ENCODE peak calls at places on chromosomes 5 and 9, in four cellular contexts. O, Z, D and I are unnamed samples. For H3K4me1, the result is how much of the 10 kb centered on the place peaks cover.

GRCh38 chr5:109326864-109327263 is 82.9 kb downstream of the PJA2 start:
- DNase-seq in O (no peak), Z (no peak), D (no peak), I (no peak)

GRCh38 chr5:157020508-157021213 is 38.3 kb downstream of the HAVCR1 start:
- DNase-seq in Z (no peak), D (no peak), O (no peak), I (no peak)

GRCh38 chr5:58357121-58357520 is 102.8 kb downstream of the PLK2 start:
- DNase-seq in O (no peak), Z (no peak), D (no peak), I (no peak)

GRCh38 chr5:112238473-112238872 is 180.6 kb downstream of the EPB41L4A start:
- DNase-seq in Z (no peak), D (no peak), O (no peak), I (no peak)

GRCh38 chr5:26889810-26890209 is 148.6 kb downstream of the CDH9 start:
- DNase-seq in Z (no peak), O (no peak), D (no peak), I (no peak)

GRCh38 chr5:43165323-43165722 is 26.7 kb upstream of the NIM1K start:
- DNase-seq in Z (no peak), O (no peak), D (no peak), I (no peak)

GRCh38 chr9:15401266-15401665 is 21.4 kb upstream of the SNAPC3 start:
- DNase-seq in D (no peak), Z (no peak), O (no peak), I (no peak)

GRCh38 chr5:140037012-140037411 is 6.1 kb downstream of the NRG2 start:
- DNase-seq in Z (no peak), O (no peak), D (no peak), I (no peak)

GRCh38 chr9:4828776-4829175 is 36.0 kb downstream of the RCL1 start:
- DNase-seq in D (no peak), O (peak), Z (no peak), I (no peak)

GRCh38 chr5:2848634-2849033 is 97.2 kb upstream of the IRX2 start:
- DNase-seq in Z (no peak), D (no peak), O (no peak), I (no peak)

GRCh38 chr9:16625106-16625505 is 245.4 kb downstream of the BNC2 start:
- DNase-seq in Z (no peak), O (no peak), D (no peak), I (no peak)
- H3K4me1 ChIP-seq in Z (under half), O (under half), D (under half), I (under half)

DNA sequence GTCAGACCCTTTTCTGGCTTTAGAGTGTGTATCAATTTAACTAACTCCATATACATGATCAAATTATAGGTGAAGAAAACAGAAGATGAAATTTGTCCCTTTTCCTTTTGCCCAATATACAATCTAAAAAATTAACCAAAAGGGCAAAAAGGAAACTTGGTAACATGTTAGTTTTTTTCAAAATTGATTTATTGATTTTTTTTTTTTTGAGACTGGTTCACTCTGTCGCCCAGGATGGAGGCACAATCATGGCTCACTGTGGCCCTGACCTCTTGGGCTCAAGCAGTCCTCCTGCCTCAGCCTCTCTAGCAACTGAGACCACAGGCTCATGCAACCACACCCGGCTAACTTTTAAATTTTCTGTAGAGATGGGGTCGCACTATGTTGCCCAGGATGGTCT is 169.3 kb upstream of the SPRY4 start:
- DNase-seq in O (no peak), D (no peak), Z (no peak), I (no peak)
- H3K4me1 ChIP-seq in O (under half), D (under half), Z (under half), I (under half)

DNA sequence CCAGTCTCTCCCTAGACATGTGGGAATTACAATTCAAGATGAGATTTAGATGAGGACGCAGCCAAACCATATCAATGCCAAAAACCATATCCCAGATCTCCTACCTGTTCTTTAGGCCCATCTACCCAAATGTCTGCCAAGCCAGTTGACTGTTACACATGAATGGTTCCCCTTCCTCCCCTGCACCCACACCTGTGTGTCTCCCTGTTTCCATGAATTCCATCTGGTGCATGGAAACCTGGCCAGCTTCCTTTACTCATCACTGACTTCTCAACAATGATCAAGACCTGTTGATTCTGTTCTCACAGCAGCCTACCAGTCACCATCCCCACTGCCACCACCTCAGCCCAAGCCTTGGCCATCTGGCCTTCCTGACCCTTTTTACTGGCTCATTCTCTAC is 222.7 kb downstream of the NR3C1 start:
- DNase-seq in Z (no peak), O (no peak), D (no peak), I (no peak)
- H3K4me1 ChIP-seq in Z (under half), O (under half), D (under half), I (under half)

GRCh38 chr9:69193685-69194032 is 19.6 kb downstream of the TJP2 start:
- DNase-seq in D (no peak), O (no peak), Z (no peak), I (no peak)

GRCh38 chr9:69192214-69192613 is 18.1 kb downstream of the TJP2 start:
- DNase-seq in O (no peak), Z (no peak), D (no peak), I (no peak)

GRCh38 chr9:69197687-69198086 is 23.6 kb downstream of the TJP2 start:
- DNase-seq in D (no peak), Z (no peak), O (no peak), I (no peak)

GRCh38 chr9:69195681-69196080 is 21.6 kb downstream of the TJP2 start:
- DNase-seq in O (no peak), Z (no peak), D (no peak), I (no peak)

GRCh38 chr9:69195019-69195418 is 20.9 kb downstream of the TJP2 start:
- DNase-seq in Z (no peak), D (no peak), O (no peak), I (no peak)
- H3K4me1 ChIP-seq in Z (under half), D (under half), O (under half), I (under half)

DNA sequence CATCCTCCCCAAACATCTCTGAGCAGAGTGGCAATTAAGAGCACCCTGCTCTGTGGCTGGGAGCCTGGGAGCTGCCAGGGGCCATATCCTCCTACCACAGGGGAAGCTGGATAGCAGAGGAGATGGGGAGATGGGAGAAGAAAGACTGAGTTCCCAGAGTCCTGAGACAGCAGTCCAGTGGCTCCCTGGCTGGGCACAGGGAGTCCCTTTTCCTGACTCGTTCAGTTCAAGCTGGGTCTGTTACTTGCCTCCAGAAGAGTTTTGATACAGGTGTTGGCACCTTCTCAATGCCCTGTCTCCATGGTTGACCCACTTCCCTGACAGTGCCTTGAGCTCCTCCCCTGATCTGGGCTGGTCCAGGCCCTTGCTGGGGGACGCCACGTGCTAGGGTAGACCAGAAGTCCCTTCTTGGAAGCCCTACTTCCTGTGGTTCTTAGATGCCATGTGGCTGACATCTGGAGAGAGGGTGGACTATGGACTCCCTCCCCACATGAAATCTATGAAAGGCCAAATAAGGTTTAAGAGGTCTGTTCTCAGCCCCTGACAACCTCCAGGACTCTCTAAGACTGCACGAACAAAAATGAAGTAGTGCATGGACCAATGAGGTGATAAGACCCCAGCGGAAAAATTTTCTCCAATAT is 166.2 kb downstream of the AUH start:
- DNase-seq in Z (no peak), O (peak), D (no peak), I (no peak)
- H3K4me1 ChIP-seq in Z (under half), O (half or more), D (under half), I (under half)

DNA sequence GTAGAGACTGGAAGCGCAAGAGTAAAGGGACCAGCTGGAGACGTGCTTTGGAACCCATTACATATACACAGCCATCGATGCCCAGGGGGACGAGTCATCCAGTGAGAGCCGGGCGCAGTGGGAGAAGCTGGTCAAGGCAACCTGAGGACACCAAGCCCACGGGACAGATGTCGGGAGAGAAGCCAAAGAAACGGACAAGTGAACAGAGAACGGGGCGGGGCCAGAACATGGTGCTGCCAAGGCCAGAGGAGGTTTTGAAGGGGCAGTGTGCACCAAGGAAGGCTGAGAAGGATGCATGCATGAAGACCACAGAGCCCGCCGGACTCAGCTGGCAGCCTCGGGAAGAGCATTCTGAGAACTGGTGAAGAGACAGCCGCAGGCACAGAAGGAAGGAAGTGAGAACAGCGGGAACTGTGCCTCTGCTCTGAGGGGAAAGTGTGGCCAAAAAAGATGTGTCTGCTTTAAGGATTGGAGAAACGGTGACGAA is 20.3 kb downstream of the CAMSAP1 start:
- DNase-seq in Z (no peak), O (no peak), D (no peak), I (no peak)
- H3K4me1 ChIP-seq in Z (under half), O (under half), D (under half), I (under half)

DNA sequence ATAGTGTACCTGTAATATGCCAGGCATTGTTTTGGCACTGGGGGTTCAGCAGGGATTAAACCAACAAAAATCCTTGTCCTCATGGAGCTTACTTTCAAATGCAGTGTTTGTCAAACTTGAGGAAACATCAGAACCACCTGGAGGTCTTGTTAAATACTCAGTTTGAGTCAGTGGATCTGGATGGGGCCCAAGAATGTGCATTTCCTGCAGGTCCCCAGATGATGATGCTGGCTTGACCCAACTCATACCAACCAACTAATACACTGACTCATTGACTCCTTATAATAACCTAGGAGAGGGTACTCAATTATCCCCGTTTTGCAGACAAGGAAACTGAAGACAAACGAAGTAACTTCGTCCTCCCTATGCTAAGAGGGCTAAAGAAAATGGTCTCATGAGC is 11.3 kb downstream of the WWC1 start:
- DNase-seq in O (no peak), Z (no peak), D (no peak), I (no peak)
- H3K4me1 ChIP-seq in O (half or more), Z (under half), D (under half), I (under half)

DNA sequence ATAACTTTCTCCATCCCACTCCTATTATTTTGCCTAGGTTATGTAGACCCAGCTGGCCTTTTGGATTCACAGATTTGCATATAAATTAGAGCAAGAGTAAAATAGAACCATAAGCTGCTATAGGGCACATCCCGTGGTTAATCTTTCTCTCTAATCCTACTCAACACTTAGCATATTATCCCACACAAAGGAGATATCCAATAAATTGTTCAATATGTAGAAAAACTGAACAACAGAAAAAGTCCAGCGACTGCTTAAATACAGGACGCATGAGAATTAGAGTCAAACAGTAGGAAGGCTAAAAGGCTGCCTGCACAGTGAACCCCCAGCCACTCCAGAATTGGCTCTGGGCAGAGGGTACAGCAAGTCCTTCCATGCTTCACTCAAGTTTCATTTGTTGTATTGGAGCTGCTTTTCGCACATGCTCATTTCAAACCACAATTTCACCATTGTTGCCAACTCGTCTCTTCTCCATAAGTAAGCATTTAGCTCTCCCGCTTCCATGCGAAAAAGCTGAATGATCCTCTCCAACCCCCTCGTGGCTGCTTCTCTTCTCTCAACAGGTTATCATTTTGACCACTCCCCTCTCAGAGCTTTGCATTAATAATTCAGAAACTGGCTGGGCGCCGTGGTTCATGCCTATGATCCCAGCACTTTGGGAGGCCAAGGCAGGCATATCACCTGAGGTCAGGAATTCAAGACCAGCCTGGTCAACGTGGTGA is 14.1 kb upstream of the IQGAP2 start:
- DNase-seq in O (no peak), D (no peak), Z (no peak), I (no peak)
- H3K4me1 ChIP-seq in O (half or more), D (under half), Z (half or more), I (under half)